ENCODE peak calls at places on chromosomes 12 and 14, in seven cellular contexts. D, U, Q, A, Z, I and V are unnamed samples.

GRCh38 chr12:50678650-50679049 is 85.3 kb upstream of the ATF1 start:
- DNase-seq in D (no peak), U (no peak), Q (no peak), A (no peak), Z (no peak), I (no peak), V (no peak)

GRCh38 chr12:3261782-3262359 is 184.7 kb downstream of the TSPAN9 start:
- DNase-seq in D (no peak), U (no peak), Q (no peak), A (no peak), Z (no peak), I (no peak), V (no peak)

GRCh38 chr12:9079082-9079481 is 36.6 kb downstream of the A2M start:
- DNase-seq in D (no peak), U (no peak), Q (no peak), A (no peak), Z (no peak), I (no peak), V (no peak)

GRCh38 chr12:6783828-6784227 is 5.5 kb upstream of the CD4 start:
- DNase-seq in D (no peak), U (no peak), Q (no peak), A (no peak), Z (no peak), I (no peak), V (no peak)

GRCh38 chr12:98970210-98970609 is 325.1 kb downstream of the APAF1 start:
- DNase-seq in D (no peak), U (no peak), Q (no peak), A (no peak), Z (no peak), I (no peak), V (no peak)

GRCh38 chr12:51823875-51824565 is 24.5 kb downstream of the FIGNL2 start:
- DNase-seq in D (peak; percentile 81), U (no peak), Q (no peak), A (peak; percentile 85), Z (no peak), I (no peak), V (peak; percentile 86)

GRCh38 chr12:59780605-59781135 is 184.8 kb downstream of the SLC16A7 start:
- DNase-seq in D (peak; percentile 52), U (no peak), Q (no peak), A (peak; percentile 8), Z (no peak), I (no peak), V (peak; percentile 76)

GRCh38 chr14:92986254-92987147 is 63.6 kb downstream of the CHGA start:
- DNase-seq in D (peak; percentile 64), U (no peak), Q (no peak), A (no peak), Z (no peak), I (no peak), V (no peak)

GRCh38 chr12:26771861-26772260 is 61.1 kb downstream of the ITPR2 start:
- DNase-seq in D (no peak), U (no peak), Q (no peak), A (no peak), Z (no peak), I (no peak), V (no peak)